ENCODE peak calls at places on chromosome 4, in four cellular contexts. One of them, this sample, is unnamed.

GRCh38 chr4:38723726-38724506 is 58.9 kb downstream of the TLR10 start:
- DNase-seq in suprapubic skin: no peak
- DNase-seq in esophagus muscularis mucosa: peak
- DNase-seq in SK-N-SH: no peak
- DNase-seq in this sample: peak

GRCh38 chr4:180909279-180909678 is 1333.9 kb upstream of the TENM3 start:
- DNase-seq in suprapubic skin: no peak
- DNase-seq in esophagus muscularis mucosa: no peak
- DNase-seq in SK-N-SH: no peak
- DNase-seq in this sample: no peak

GRCh38 chr4:7708981-7709380 is 230.7 kb downstream of the AFAP1 start:
- DNase-seq in suprapubic skin: no peak
- DNase-seq in esophagus muscularis mucosa: no peak
- DNase-seq in SK-N-SH: no peak
- DNase-seq in this sample: no peak

GRCh38 chr4:3809451-3810110 is 43.4 kb downstream of the ADRA2C start:
- DNase-seq in suprapubic skin: no peak
- DNase-seq in esophagus muscularis mucosa: no peak
- DNase-seq in SK-N-SH: no peak
- DNase-seq in this sample: no peak

GRCh38 chr4:11399461-11399971 is 29.2 kb downstream of the HS3ST1 start:
- DNase-seq in suprapubic skin: no peak
- DNase-seq in esophagus muscularis mucosa: no peak
- DNase-seq in SK-N-SH: no peak
- DNase-seq in this sample: no peak

GRCh38 chr4:122827899-122828601 is 1.4 kb downstream of the FGF2 start:
- DNase-seq in suprapubic skin: no peak
- DNase-seq in esophagus muscularis mucosa: no peak
- DNase-seq in SK-N-SH: peak
- DNase-seq in this sample: no peak

GRCh38 chr4:75686346-75686745 is 13.1 kb upstream of the G3BP2 start:
- DNase-seq in suprapubic skin: no peak
- DNase-seq in esophagus muscularis mucosa: no peak
- DNase-seq in SK-N-SH: no peak
- DNase-seq in this sample: no peak

GRCh38 chr4:4398430-4398829 is 11.5 kb downstream of the NSG1 start:
- DNase-seq in suprapubic skin: no peak
- DNase-seq in esophagus muscularis mucosa: no peak
- DNase-seq in SK-N-SH: no peak
- DNase-seq in this sample: no peak

GRCh38 chr4:53777244-53777984 is 186.1 kb upstream of the LNX1 start:
- DNase-seq in suprapubic skin: no peak
- DNase-seq in esophagus muscularis mucosa: no peak
- DNase-seq in SK-N-SH: no peak
- DNase-seq in this sample: no peak

GRCh38 chr4:166091146-166091545 is 218.1 kb downstream of the TLL1 start:
- DNase-seq in suprapubic skin: no peak
- DNase-seq in esophagus muscularis mucosa: no peak
- DNase-seq in SK-N-SH: no peak
- DNase-seq in this sample: no peak

GRCh38 chr4:89752932-89753598 is 83.9 kb downstream of the SNCA start:
- DNase-seq in suprapubic skin: no peak
- DNase-seq in esophagus muscularis mucosa: no peak
- DNase-seq in SK-N-SH: peak
- DNase-seq in this sample: no peak
- H3K27ac ChIP-seq in suprapubic skin: peak
- H3K27ac ChIP-seq in esophagus muscularis mucosa: peak
- H3K27ac ChIP-seq in SK-N-SH: peak
- H3K27ac ChIP-seq in this sample: peak

GRCh38 chr4:152536545-152537182 is 772 bp upstream of the FBXW7 start:
- DNase-seq in suprapubic skin: no peak
- DNase-seq in esophagus muscularis mucosa: no peak
- DNase-seq in SK-N-SH: peak
- DNase-seq in this sample: no peak
- TF ChIP-seq POLR2AphosphoS5 in suprapubic skin: no peak
- TF ChIP-seq POLR2AphosphoS5 in esophagus muscularis mucosa: peak
- TF ChIP-seq POLR2AphosphoS5 in SK-N-SH: no peak
- TF ChIP-seq POLR2AphosphoS5 in this sample: no peak

GRCh38 chr4:188018262-188018661 is 22.7 kb downstream of the ZFP42 start:
- DNase-seq in suprapubic skin: no peak
- DNase-seq in esophagus muscularis mucosa: no peak
- DNase-seq in SK-N-SH: no peak
- DNase-seq in this sample: no peak
- H3K27ac ChIP-seq in suprapubic skin: no peak
- H3K27ac ChIP-seq in esophagus muscularis mucosa: no peak
- H3K27ac ChIP-seq in SK-N-SH: no peak
- H3K27ac ChIP-seq in this sample: no peak

GRCh38 chr4:1250921-1251772 is 2.2 kb upstream of the CTBP1 start:
- DNase-seq in suprapubic skin: peak
- DNase-seq in esophagus muscularis mucosa: no peak
- DNase-seq in SK-N-SH: no peak
- DNase-seq in this sample: peak
- TF ChIP-seq POLR2AphosphoS5 in suprapubic skin: no peak
- TF ChIP-seq POLR2AphosphoS5 in esophagus muscularis mucosa: no peak
- TF ChIP-seq POLR2AphosphoS5 in SK-N-SH: no peak
- TF ChIP-seq POLR2AphosphoS5 in this sample: no peak

DNA sequence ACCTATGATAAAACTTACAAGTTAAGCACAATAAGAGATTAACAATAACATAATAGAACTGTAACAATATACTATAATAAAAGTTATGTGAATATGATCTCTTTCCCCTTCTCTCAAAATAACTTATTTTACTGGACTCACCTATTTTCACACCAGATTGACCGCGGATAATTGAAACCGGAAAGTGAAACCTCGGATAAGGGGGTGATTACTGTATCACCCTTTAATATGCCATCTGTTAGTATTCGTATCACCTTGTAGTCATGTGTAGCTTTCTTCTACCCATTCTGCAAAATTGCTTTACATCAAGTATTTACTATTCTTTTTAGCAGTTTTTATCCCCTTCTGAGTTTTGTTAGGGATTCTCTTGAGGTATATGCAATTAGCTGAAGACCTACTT is 1.8 kb downstream of the SPCS3 start:
- DNase-seq in suprapubic skin: no peak
- DNase-seq in esophagus muscularis mucosa: no peak
- DNase-seq in SK-N-SH: no peak
- DNase-seq in this sample: no peak
- H3K27ac ChIP-seq in suprapubic skin: no peak
- H3K27ac ChIP-seq in esophagus muscularis mucosa: peak
- H3K27ac ChIP-seq in SK-N-SH: peak
- H3K27ac ChIP-seq in this sample: peak

DNA sequence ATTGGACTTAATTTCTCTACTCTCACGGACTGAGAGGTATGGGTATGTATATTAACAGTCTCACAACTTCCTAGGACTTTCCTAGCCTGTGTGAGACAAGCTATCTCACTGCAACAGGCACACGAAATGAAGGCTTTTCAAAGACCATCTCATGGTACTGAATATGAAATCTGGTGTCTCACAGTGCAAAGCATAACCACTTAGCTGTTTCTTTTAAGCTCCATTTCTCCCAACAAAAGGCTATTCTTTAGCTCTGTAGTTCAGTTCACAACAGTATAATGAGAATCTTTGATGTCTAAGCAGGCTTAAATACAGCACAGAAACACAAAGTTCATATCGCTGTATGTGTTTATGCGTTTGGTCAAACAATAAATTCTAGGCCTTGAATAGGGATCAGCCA is 116.2 kb upstream of the PCDH18 start:
- DNase-seq in suprapubic skin: no peak
- DNase-seq in esophagus muscularis mucosa: no peak
- DNase-seq in SK-N-SH: no peak
- DNase-seq in this sample: no peak
- TF ChIP-seq POLR2AphosphoS5 in suprapubic skin: no peak
- TF ChIP-seq POLR2AphosphoS5 in esophagus muscularis mucosa: no peak
- TF ChIP-seq POLR2AphosphoS5 in SK-N-SH: no peak
- TF ChIP-seq POLR2AphosphoS5 in this sample: no peak

DNA sequence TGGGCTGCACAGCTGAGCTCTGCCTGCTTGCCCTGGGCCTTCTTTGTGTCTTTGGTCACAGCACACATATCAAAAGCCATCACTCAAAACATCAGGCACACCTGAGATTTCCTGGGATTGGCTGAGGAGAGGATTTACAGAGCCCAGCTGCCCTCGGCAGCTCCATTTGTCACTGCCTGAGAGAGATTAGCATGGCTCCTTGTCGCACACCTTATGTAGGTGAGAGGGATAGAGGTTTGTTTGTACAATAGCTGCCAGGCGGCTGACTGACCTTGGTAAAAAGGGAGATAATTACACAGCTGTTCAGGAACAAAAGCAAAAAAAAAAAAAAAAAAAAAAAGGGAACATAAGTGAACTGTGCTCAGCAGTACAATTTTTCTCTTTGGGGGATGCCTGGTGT is 63.2 kb downstream of the MGST2 start:
- DNase-seq in suprapubic skin: no peak
- DNase-seq in esophagus muscularis mucosa: no peak
- DNase-seq in SK-N-SH: no peak
- DNase-seq in this sample: no peak
- H3K27ac ChIP-seq in suprapubic skin: no peak
- H3K27ac ChIP-seq in esophagus muscularis mucosa: no peak
- H3K27ac ChIP-seq in SK-N-SH: no peak
- H3K27ac ChIP-seq in this sample: no peak

GRCh38 chr4:145484240-145484846 is 2.7 kb downstream of the SMAD1 start:
- DNase-seq in suprapubic skin: no peak
- DNase-seq in esophagus muscularis mucosa: no peak
- DNase-seq in SK-N-SH: peak
- DNase-seq in this sample: no peak

GRCh38 chr4:145482209-145483021 is 762 bp downstream of the SMAD1 start:
- DNase-seq in suprapubic skin: peak
- DNase-seq in esophagus muscularis mucosa: no peak
- DNase-seq in SK-N-SH: peak
- DNase-seq in this sample: peak

GRCh38 chr4:145487626-145488025 is 6.0 kb downstream of the SMAD1 start:
- DNase-seq in suprapubic skin: no peak
- DNase-seq in esophagus muscularis mucosa: no peak
- DNase-seq in SK-N-SH: no peak
- DNase-seq in this sample: no peak

GRCh38 chr4:145486603-145487002 is 5.0 kb downstream of the SMAD1 start:
- DNase-seq in suprapubic skin: no peak
- DNase-seq in esophagus muscularis mucosa: no peak
- DNase-seq in SK-N-SH: no peak
- DNase-seq in this sample: no peak

GRCh38 chr4:145485120-145485519 is 3.5 kb downstream of the SMAD1 start:
- DNase-seq in suprapubic skin: no peak
- DNase-seq in esophagus muscularis mucosa: no peak
- DNase-seq in SK-N-SH: no peak
- DNase-seq in this sample: no peak
- TF ChIP-seq POLR2AphosphoS5 in suprapubic skin: no peak
- TF ChIP-seq POLR2AphosphoS5 in esophagus muscularis mucosa: no peak
- TF ChIP-seq POLR2AphosphoS5 in SK-N-SH: no peak
- TF ChIP-seq POLR2AphosphoS5 in this sample: no peak

DNA sequence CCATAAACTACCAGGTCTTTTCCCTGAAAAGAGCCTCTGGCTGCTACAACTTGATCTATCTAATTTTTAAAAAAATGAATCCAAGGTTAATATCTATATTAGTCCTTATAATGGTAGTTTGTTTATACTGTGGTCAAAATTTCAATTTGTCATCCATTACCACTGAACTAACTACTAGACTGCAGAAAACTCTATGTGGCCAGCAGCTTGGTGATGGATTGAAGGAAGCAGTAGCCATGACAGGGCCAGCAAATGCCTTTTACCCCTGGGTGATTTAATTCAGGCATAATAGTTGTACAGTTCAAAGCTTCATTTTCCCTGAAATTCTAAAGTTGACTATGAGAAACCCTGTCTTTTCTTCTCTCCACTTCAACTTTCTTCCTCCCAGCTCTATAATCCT is 30.4 kb upstream of the PPARGC1A start:
- DNase-seq in suprapubic skin: no peak
- DNase-seq in esophagus muscularis mucosa: no peak
- DNase-seq in SK-N-SH: no peak
- DNase-seq in this sample: no peak
- H3K27ac ChIP-seq in suprapubic skin: peak
- H3K27ac ChIP-seq in esophagus muscularis mucosa: no peak
- H3K27ac ChIP-seq in SK-N-SH: no peak
- H3K27ac ChIP-seq in this sample: no peak

GRCh38 chr4:185381794-185382193 is 13.9 kb downstream of the LRP2BP start:
- DNase-seq in suprapubic skin: no peak
- DNase-seq in esophagus muscularis mucosa: no peak
- DNase-seq in SK-N-SH: no peak
- DNase-seq in this sample: no peak
- TF ChIP-seq POLR2AphosphoS5 in suprapubic skin: no peak
- TF ChIP-seq POLR2AphosphoS5 in esophagus muscularis mucosa: no peak
- TF ChIP-seq POLR2AphosphoS5 in SK-N-SH: no peak
- TF ChIP-seq POLR2AphosphoS5 in this sample: no peak

This sample was measured in upper lobe of left lung.